ENCODE peak calls at places on chromosomes 5 and 9, in ten cellular contexts. A, R, T, I, G, J, F, H, V and N are unnamed samples.

GRCh38 chr9:37378613-37379004 is 43.9 kb upstream of the GRHPR start:
- DNase-seq in H (no peak), V (no peak), T (no peak), I (no peak), G (no peak), F (no peak), J (no peak), R (no peak), A (no peak), N (no peak)

GRCh38 chr9:134226221-134226930 is 62.0 kb upstream of the RNU6ATAC start:
- DNase-seq in T (no peak), G (peak), F (no peak), J (no peak), R (no peak), V (peak), H (no peak), I (peak), A (no peak), N (no peak)

GRCh38 chr9:133043449-133044035 is 12.7 kb downstream of the GTF3C5 start:
- DNase-seq in V (no peak), J (no peak), H (no peak), A (no peak), I (no peak), F (no peak), G (no peak), R (no peak), T (no peak), N (no peak)

GRCh38 chr5:166909040-166909439 is 1382.4 kb upstream of the WWC1 start:
- DNase-seq in A (no peak), R (no peak), T (no peak), I (peak), J (no peak), F (no peak), G (peak), H (no peak), V (no peak), N (no peak)

GRCh38 chr9:77879344-77880089 is 152.1 kb downstream of the GNAQ start:
- DNase-seq in J (no peak), A (peak), F (no peak), V (peak), R (no peak), G (no peak), I (peak), T (no peak), H (no peak), N (no peak)

GRCh38 chr5:167592114-167592513 is 699.3 kb upstream of the WWC1 start:
- DNase-seq in H (no peak), G (no peak), J (no peak), A (no peak), I (peak), R (no peak), V (no peak), T (no peak), F (no peak), N (no peak)

GRCh38 chr5:5387192-5387591 is 35.3 kb upstream of the ICE1 start:
- DNase-seq in H (no peak), V (no peak), R (no peak), G (no peak), A (no peak), I (no peak), F (no peak), J (no peak), T (no peak), N (no peak)

GRCh38 chr9:78396087-78396486 is 99.2 kb downstream of the PSAT1 start:
- DNase-seq in R (no peak), I (no peak), A (no peak), V (peak), G (no peak), T (no peak), F (no peak), J (no peak), H (no peak), N (no peak)

GRCh38 chr9:89701221-89701798 is 96.5 kb downstream of the GADD45G start:
- DNase-seq in V (no peak), T (peak), I (no peak), H (peak), G (no peak), F (peak), A (no peak), J (peak), R (no peak), N (no peak)

GRCh38 chr9:110919609-110920008 is 118.7 kb downstream of the LPAR1 start:
- DNase-seq in I (peak), V (peak), T (no peak), J (no peak), F (no peak), R (no peak), A (no peak), G (peak), H (no peak), N (no peak)

GRCh38 chr5:8188874-8189588 is 320.1 kb downstream of the MTRR start:
- DNase-seq in R (no peak), G (no peak), I (no peak), F (no peak), A (no peak), H (no peak), V (no peak), J (no peak), T (no peak), N (no peak)

GRCh38 chr5:1649554-1649953 is 125.8 kb upstream of the LPCAT1 start:
- DNase-seq in R (no peak), V (no peak), T (no peak), I (no peak), H (no peak), J (no peak), A (no peak), F (no peak), G (no peak), N (no peak)

GRCh38 chr9:20570756-20571155 is 51.5 kb downstream of the MLLT3 start:
- DNase-seq in G (peak), F (no peak), A (no peak), I (peak), T (no peak), V (peak), J (no peak), H (no peak), R (no peak), N (no peak)

GRCh38 chr9:4787876-4788275 is 4.9 kb upstream of the RCL1 start:
- DNase-seq in I (no peak), A (no peak), V (no peak), J (no peak), H (no peak), F (no peak), R (no peak), G (no peak), T (no peak), N (no peak)

GRCh38 chr5:38382898-38383297 is 124.5 kb downstream of the EGFLAM start:
- DNase-seq in I (peak), G (peak), V (peak), F (peak), J (peak), A (peak), R (no peak), T (peak), H (peak), N (peak)

GRCh38 chr5:178211095-178212048 is 7.0 kb downstream of the HNRNPAB start:
- DNase-seq in I (no peak), V (no peak), J (no peak), A (no peak), H (no peak), R (no peak), F (no peak), T (no peak), G (no peak), N (no peak)

GRCh38 chr9:22005700-22006605 is 3.2 kb downstream of the CDKN2B start:
- DNase-seq in T (no peak), R (no peak), G (peak), A (no peak), V (no peak), F (no peak), H (peak), J (no peak), I (no peak), N (no peak)

GRCh38 chr9:7216004-7216821 is 458.4 kb downstream of the KDM4C start:
- DNase-seq in A (no peak), J (no peak), G (peak), H (no peak), V (no peak), R (no peak), I (peak), F (no peak), T (no peak), N (no peak)

GRCh38 chr9:35481347-35481975 is 8.4 kb upstream of the RUSC2 start:
- DNase-seq in A (peak), F (no peak), R (no peak), I (peak), J (peak), T (no peak), H (no peak), G (peak), V (peak), N (no peak)

GRCh38 chr5:79759436-79759835 is 69.8 kb downstream of the CMYA5 start:
- DNase-seq in F (no peak), H (no peak), T (no peak), G (peak), R (no peak), J (no peak), A (no peak), I (no peak), V (peak), N (no peak)

GRCh38 chr9:21432640-21433425 is 7.4 kb upstream of the IFNA1 start:
- DNase-seq in J (no peak), V (no peak), A (no peak), T (no peak), F (no peak), G (no peak), H (no peak), I (no peak), R (no peak), N (no peak)